ENCODE peak calls at places on chromosomes 6 and 20, in ten cellular contexts. W is NCI-H1105 treated with DMSO at 0.1 percent for 48 hours, Z is HEK293T, T is glomerular endothelial cell, H is SW 1271, E is tibial artery, I is RWPE1, V is HFFc6, F is AG04450, Y is body of pancreas. C is an unnamed sample.

GRCh38 chr20:4869290-4870193 is 131.8 kb downstream of the SLC23A2 start:
- DNase-seq in W (peak), Z (no peak), T (peak), H (no peak), E (no peak), I (peak), V (no peak), F (peak), Y (no peak), C (no peak)

GRCh38 chr6:132412656-132413500 is 11.6 kb upstream of the MOXD1 start:
- DNase-seq in W (no peak), Z (no peak), T (no peak), H (no peak), E (no peak), I (no peak), V (peak), F (no peak), Y (no peak), C (no peak)

GRCh38 chr20:47905628-47906487 is 120.6 kb upstream of the SULF2 start:
- DNase-seq in W (no peak), Z (no peak), T (no peak), H (no peak), E (no peak), I (no peak), V (no peak), F (no peak), Y (no peak), C (no peak)

GRCh38 chr6:39380837-39381534 is 58.5 kb upstream of the KCNK16 start:
- DNase-seq in W (no peak), Z (no peak), T (no peak), H (no peak), E (no peak), I (no peak), V (no peak), F (no peak), Y (no peak), C (no peak)

GRCh38 chr6:5532941-5533340 is 271.6 kb downstream of the FARS2 start:
- DNase-seq in W (no peak), Z (no peak), T (no peak), H (no peak), E (no peak), I (no peak), V (no peak), F (no peak), Y (no peak), C (no peak)

GRCh38 chr6:105459884-105460283 is 57.0 kb upstream of the PREP start:
- DNase-seq in W (no peak), Z (no peak), T (peak), H (no peak), E (no peak), I (peak), V (peak), F (no peak), Y (no peak), C (peak)

GRCh38 chr6:77337392-77337791 is 125.9 kb downstream of the HTR1B start:
- DNase-seq in W (no peak), Z (no peak), T (no peak), H (no peak), E (no peak), I (no peak), V (no peak), F (no peak), Y (no peak), C (no peak)

GRCh38 chr6:75266716-75267291 is 17.8 kb downstream of the TMEM30A start:
- DNase-seq in W (peak), Z (peak), T (no peak), H (no peak), E (no peak), I (peak), V (peak), F (no peak), Y (no peak), C (peak)

GRCh38 chr6:35496036-35496850 is 636 bp downstream of the TEAD3 start:
- DNase-seq in W (no peak), Z (peak), T (no peak), H (no peak), E (peak), I (peak), V (no peak), F (no peak), Y (peak), C (peak)